ENCODE peak calls at places on chromosomes 2 and 18, in seven cellular contexts. One of them, this sample, is unnamed.

GRCh38 chr2:27889774-27890145 is 427 bp downstream of the RBKS start:
- DNase-seq in tibial artery: no peak
- DNase-seq in thoracic aorta: no peak
- DNase-seq in adrenal gland: peak; percentile 49
- DNase-seq in fibroblast of lung: peak; percentile 40
- DNase-seq in PC-9: no peak
- DNase-seq in heart left ventricle: no peak
- DNase-seq in this sample: no peak

GRCh38 chr2:180240774-180241173 is 233.7 kb upstream of the CWC22 start:
- DNase-seq in tibial artery: no peak
- DNase-seq in thoracic aorta: no peak
- DNase-seq in adrenal gland: no peak
- DNase-seq in fibroblast of lung: peak; percentile 12
- DNase-seq in PC-9: no peak
- DNase-seq in heart left ventricle: no peak
- DNase-seq in this sample: no peak

GRCh38 chr18:51038110-51038509 is 8.1 kb downstream of the SMAD4 start:
- DNase-seq in tibial artery: no peak
- DNase-seq in thoracic aorta: no peak
- DNase-seq in adrenal gland: peak; percentile 29
- DNase-seq in fibroblast of lung: no peak
- DNase-seq in PC-9: no peak
- DNase-seq in heart left ventricle: no peak
- DNase-seq in this sample: no peak

GRCh38 chr2:14960686-14961324 is 328.3 kb downstream of the LRATD1 start:
- DNase-seq in tibial artery: no peak
- DNase-seq in thoracic aorta: no peak
- DNase-seq in adrenal gland: no peak
- DNase-seq in fibroblast of lung: peak; percentile 61
- DNase-seq in PC-9: no peak
- DNase-seq in heart left ventricle: no peak
- DNase-seq in this sample: no peak

GRCh38 chr2:117536139-117536538 is 278.4 kb upstream of the DDX18 start:
- DNase-seq in tibial artery: no peak
- DNase-seq in thoracic aorta: no peak
- DNase-seq in adrenal gland: peak; percentile 14
- DNase-seq in fibroblast of lung: no peak
- DNase-seq in PC-9: no peak
- DNase-seq in heart left ventricle: no peak
- DNase-seq in this sample: peak; percentile 49

GRCh38 chr2:44389895-44390294 is 28.1 kb downstream of the CAMKMT start:
- DNase-seq in tibial artery: no peak
- DNase-seq in thoracic aorta: no peak
- DNase-seq in adrenal gland: no peak
- DNase-seq in fibroblast of lung: no peak
- DNase-seq in PC-9: no peak
- DNase-seq in heart left ventricle: no peak
- DNase-seq in this sample: no peak

GRCh38 chr2:108447947-108448677 is 894 bp upstream of the GCC2 start:
- DNase-seq in tibial artery: no peak
- DNase-seq in thoracic aorta: no peak
- DNase-seq in adrenal gland: no peak
- DNase-seq in fibroblast of lung: no peak
- DNase-seq in PC-9: no peak
- DNase-seq in heart left ventricle: no peak
- DNase-seq in this sample: no peak

GRCh38 chr2:223113161-223113560 is 61.2 kb downstream of the KCNE4 start:
- DNase-seq in tibial artery: no peak
- DNase-seq in thoracic aorta: no peak
- DNase-seq in adrenal gland: no peak
- DNase-seq in fibroblast of lung: no peak
- DNase-seq in PC-9: no peak
- DNase-seq in heart left ventricle: no peak
- DNase-seq in this sample: no peak

GRCh38 chr2:71001592-71002570 is 7.2 kb upstream of the TEX261 start:
- DNase-seq in tibial artery: no peak
- DNase-seq in thoracic aorta: no peak
- DNase-seq in adrenal gland: no peak
- DNase-seq in fibroblast of lung: no peak
- DNase-seq in PC-9: no peak
- DNase-seq in heart left ventricle: no peak
- DNase-seq in this sample: peak; percentile 89

GRCh38 chr2:72457801-72458516 is 310.3 kb upstream of the CYP26B1 start:
- DNase-seq in tibial artery: no peak
- DNase-seq in thoracic aorta: no peak
- DNase-seq in adrenal gland: no peak
- DNase-seq in fibroblast of lung: no peak
- DNase-seq in PC-9: no peak
- DNase-seq in heart left ventricle: no peak
- DNase-seq in this sample: no peak

GRCh38 chr18:49628993-49629795 is 67.3 kb downstream of the LIPG start:
- DNase-seq in tibial artery: no peak
- DNase-seq in thoracic aorta: no peak
- DNase-seq in adrenal gland: peak; percentile 20
- DNase-seq in fibroblast of lung: no peak
- DNase-seq in PC-9: no peak
- DNase-seq in heart left ventricle: peak; percentile 45
- DNase-seq in this sample: no peak

GRCh38 chr18:41828137-41828536 is 126.9 kb upstream of the PIK3C3 start:
- DNase-seq in tibial artery: no peak
- DNase-seq in thoracic aorta: no peak
- DNase-seq in adrenal gland: no peak
- DNase-seq in fibroblast of lung: no peak
- DNase-seq in PC-9: no peak
- DNase-seq in heart left ventricle: no peak
- DNase-seq in this sample: no peak

GRCh38 chr2:130338793-130339345 is 3.8 kb upstream of the IMP4 start:
- DNase-seq in tibial artery: no peak
- DNase-seq in thoracic aorta: no peak
- DNase-seq in adrenal gland: no peak
- DNase-seq in fibroblast of lung: no peak
- DNase-seq in PC-9: no peak
- DNase-seq in heart left ventricle: no peak
- DNase-seq in this sample: no peak

GRCh38 chr2:161839931-161840330 is 215.7 kb downstream of the SLC4A10 start:
- DNase-seq in tibial artery: no peak
- DNase-seq in thoracic aorta: no peak
- DNase-seq in adrenal gland: no peak
- DNase-seq in fibroblast of lung: no peak
- DNase-seq in PC-9: no peak
- DNase-seq in heart left ventricle: no peak
- DNase-seq in this sample: no peak

GRCh38 chr18:64082513-64082912 is 66.4 kb downstream of the LINC00305 start:
- DNase-seq in tibial artery: no peak
- DNase-seq in thoracic aorta: no peak
- DNase-seq in adrenal gland: no peak
- DNase-seq in fibroblast of lung: no peak
- DNase-seq in PC-9: no peak
- DNase-seq in heart left ventricle: no peak
- DNase-seq in this sample: no peak

GRCh38 chr18:68275616-68276015 is 439.3 kb downstream of the TMX3 start:
- DNase-seq in tibial artery: no peak
- DNase-seq in thoracic aorta: no peak
- DNase-seq in adrenal gland: no peak
- DNase-seq in fibroblast of lung: peak; percentile 93
- DNase-seq in PC-9: no peak
- DNase-seq in heart left ventricle: no peak
- DNase-seq in this sample: no peak

GRCh38 chr2:239682518-239682917 is 281.7 kb upstream of the HDAC4 start:
- DNase-seq in tibial artery: no peak
- DNase-seq in thoracic aorta: no peak
- DNase-seq in adrenal gland: no peak
- DNase-seq in fibroblast of lung: no peak
- DNase-seq in PC-9: no peak
- DNase-seq in heart left ventricle: no peak
- DNase-seq in this sample: no peak

DNA sequence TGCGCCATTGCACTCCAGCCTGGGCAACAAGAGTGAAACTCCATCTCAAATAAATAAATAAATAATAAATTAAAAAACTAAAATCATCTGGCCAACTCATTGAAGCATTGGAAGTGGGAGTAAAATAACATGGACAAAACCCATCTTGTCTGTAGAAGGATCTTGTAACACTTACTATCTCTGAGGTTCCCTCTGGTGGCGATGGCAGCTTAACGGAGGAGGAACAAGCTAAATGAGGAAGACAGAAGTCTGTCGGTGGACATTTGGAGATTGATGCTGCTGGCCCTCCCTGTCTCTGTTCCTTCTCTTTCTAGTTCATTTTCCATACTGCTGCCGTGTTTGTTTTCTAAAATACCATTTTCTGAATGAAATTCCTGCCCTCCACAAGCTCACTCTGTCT is 43.4 kb downstream of the ZCCHC2 start:
- DNase-seq in tibial artery: peak; percentile 75
- DNase-seq in thoracic aorta: no peak
- DNase-seq in adrenal gland: peak; percentile 60
- DNase-seq in fibroblast of lung: peak; percentile 12
- DNase-seq in PC-9: no peak
- DNase-seq in heart left ventricle: no peak
- DNase-seq in this sample: peak; percentile 56
- H3K27ac ChIP-seq in tibial artery: no peak overlapping the region
- H3K27ac ChIP-seq in thoracic aorta: no peak overlapping the region
- H3K27ac ChIP-seq in adrenal gland: no peak overlapping the region
- H3K27ac ChIP-seq in fibroblast of lung: no peak overlapping the region
- H3K27ac ChIP-seq in PC-9: no peak overlapping the region
- H3K27ac ChIP-seq in heart left ventricle: no peak overlapping the region
- H3K27ac ChIP-seq in this sample: no peak overlapping the region

GRCh38 chr2:99158599-99158998 is 3.8 kb downstream of the LIPT1 start:
- DNase-seq in tibial artery: no peak
- DNase-seq in thoracic aorta: no peak
- DNase-seq in adrenal gland: no peak
- DNase-seq in fibroblast of lung: no peak
- DNase-seq in PC-9: no peak
- DNase-seq in heart left ventricle: no peak
- DNase-seq in this sample: no peak

GRCh38 chr2:99159594-99159993 is 4.8 kb downstream of the LIPT1 start:
- DNase-seq in tibial artery: no peak
- DNase-seq in thoracic aorta: no peak
- DNase-seq in adrenal gland: no peak
- DNase-seq in fibroblast of lung: no peak
- DNase-seq in PC-9: no peak
- DNase-seq in heart left ventricle: no peak
- DNase-seq in this sample: no peak

GRCh38 chr2:99153921-99154604 is 679 bp downstream of the TSGA10 start:
- DNase-seq in tibial artery: no peak
- DNase-seq in thoracic aorta: no peak
- DNase-seq in adrenal gland: no peak
- DNase-seq in fibroblast of lung: peak; percentile 21
- DNase-seq in PC-9: no peak
- DNase-seq in heart left ventricle: no peak
- DNase-seq in this sample: peak; percentile 3

GRCh38 chr2:99154643-99155536 is at the start of the genes LIPT1 and TSGA10:
- DNase-seq in tibial artery: peak; percentile 90
- DNase-seq in thoracic aorta: peak; percentile 66
- DNase-seq in adrenal gland: peak; percentile 94
- DNase-seq in fibroblast of lung: peak; percentile 91
- DNase-seq in PC-9: peak; percentile 89
- DNase-seq in heart left ventricle: peak; percentile 95
- DNase-seq in this sample: peak; percentile 90

DNA sequence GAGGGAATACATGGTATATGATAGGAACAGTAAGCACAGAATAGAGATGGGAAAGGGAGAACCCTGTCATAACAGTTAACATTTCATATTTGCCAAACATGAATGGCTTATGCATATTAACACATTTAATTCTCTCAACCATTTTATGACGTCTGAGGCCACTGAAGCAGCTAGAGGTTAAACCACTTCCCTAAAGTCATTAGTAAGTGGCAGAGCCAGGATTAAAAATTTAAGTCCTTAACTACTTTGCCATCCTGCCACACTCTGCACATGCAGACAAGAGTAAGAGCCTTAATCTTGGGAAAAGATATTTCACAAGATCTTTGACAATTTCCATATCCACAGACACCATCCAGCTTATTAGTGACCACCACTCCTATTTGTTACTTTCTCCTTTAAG is 2.1 kb downstream of the LIPT1 start:
- DNase-seq in tibial artery: no peak
- DNase-seq in thoracic aorta: no peak
- DNase-seq in adrenal gland: no peak
- DNase-seq in fibroblast of lung: no peak
- DNase-seq in PC-9: no peak
- DNase-seq in heart left ventricle: no peak
- DNase-seq in this sample: no peak
- H3K4me3 ChIP-seq in tibial artery: no peak overlapping the region
- H3K4me3 ChIP-seq in thoracic aorta: no peak overlapping the region
- H3K4me3 ChIP-seq in adrenal gland: no peak overlapping the region
- H3K4me3 ChIP-seq in fibroblast of lung: no peak overlapping the region
- H3K4me3 ChIP-seq in PC-9: no peak overlapping the region
- H3K4me3 ChIP-seq in heart left ventricle: no peak overlapping the region
- H3K4me3 ChIP-seq in this sample: no peak overlapping the region

GRCh38 chr2:46197672-46198071 is 99.5 kb upstream of the EPAS1 start:
- DNase-seq in tibial artery: no peak
- DNase-seq in thoracic aorta: no peak
- DNase-seq in adrenal gland: no peak
- DNase-seq in fibroblast of lung: no peak
- DNase-seq in PC-9: no peak
- DNase-seq in heart left ventricle: no peak
- DNase-seq in this sample: no peak

GRCh38 chr2:46198164-46198883 is 98.9 kb upstream of the EPAS1 start:
- DNase-seq in tibial artery: no peak
- DNase-seq in thoracic aorta: no peak
- DNase-seq in adrenal gland: no peak
- DNase-seq in fibroblast of lung: peak; percentile 4
- DNase-seq in PC-9: no peak
- DNase-seq in heart left ventricle: no peak
- DNase-seq in this sample: no peak

GRCh38 chr2:46196871-46197462 is 100.2 kb upstream of the EPAS1 start:
- DNase-seq in tibial artery: no peak
- DNase-seq in thoracic aorta: no peak
- DNase-seq in adrenal gland: no peak
- DNase-seq in fibroblast of lung: no peak
- DNase-seq in PC-9: no peak
- DNase-seq in heart left ventricle: no peak
- DNase-seq in this sample: no peak

GRCh38 chr2:46200100-46200690 is 97.0 kb upstream of the EPAS1 start:
- DNase-seq in tibial artery: no peak
- DNase-seq in thoracic aorta: no peak
- DNase-seq in adrenal gland: no peak
- DNase-seq in fibroblast of lung: peak; percentile 10
- DNase-seq in PC-9: no peak
- DNase-seq in heart left ventricle: no peak
- DNase-seq in this sample: no peak

DNA sequence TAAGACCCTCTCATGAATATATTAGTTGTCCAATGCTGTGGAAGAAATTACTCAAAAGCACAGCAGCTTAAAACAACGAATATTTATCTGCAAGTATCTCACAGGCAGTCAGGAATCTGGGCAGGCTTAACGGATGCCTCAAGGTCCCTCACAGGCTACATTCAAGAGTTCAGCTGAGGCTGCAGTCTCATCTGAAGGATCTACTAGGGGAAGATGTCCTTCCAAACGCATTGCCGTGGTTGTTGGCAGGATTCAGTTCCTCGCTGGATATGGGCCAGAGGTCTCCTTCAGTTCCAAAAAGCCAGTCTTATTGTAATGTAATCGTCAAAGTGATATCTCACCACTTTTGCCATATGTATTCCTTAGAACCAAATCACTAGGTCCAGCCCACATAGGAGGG is 98.3 kb upstream of the EPAS1 start:
- DNase-seq in tibial artery: no peak
- DNase-seq in thoracic aorta: no peak
- DNase-seq in adrenal gland: peak; percentile 35
- DNase-seq in fibroblast of lung: no peak
- DNase-seq in PC-9: no peak
- DNase-seq in heart left ventricle: no peak
- DNase-seq in this sample: no peak
- H3K27ac ChIP-seq in tibial artery: no peak overlapping the region
- H3K27ac ChIP-seq in thoracic aorta: no peak overlapping the region
- H3K27ac ChIP-seq in adrenal gland: no peak overlapping the region
- H3K27ac ChIP-seq in fibroblast of lung: no peak overlapping the region
- H3K27ac ChIP-seq in PC-9: no peak overlapping the region
- H3K27ac ChIP-seq in heart left ventricle: no peak overlapping the region
- H3K27ac ChIP-seq in this sample: no peak overlapping the region

GRCh38 chr18:35477974-35478373 is 19.8 kb downstream of the INO80C start:
- DNase-seq in tibial artery: no peak
- DNase-seq in thoracic aorta: no peak
- DNase-seq in adrenal gland: no peak
- DNase-seq in fibroblast of lung: no peak
- DNase-seq in PC-9: no peak
- DNase-seq in heart left ventricle: no peak
- DNase-seq in this sample: no peak
- H3K4me3 ChIP-seq in tibial artery: no peak overlapping the region
- H3K4me3 ChIP-seq in thoracic aorta: no peak overlapping the region
- H3K4me3 ChIP-seq in adrenal gland: no peak overlapping the region
- H3K4me3 ChIP-seq in fibroblast of lung: no peak overlapping the region
- H3K4me3 ChIP-seq in PC-9: peak overlapping the region; percentile 49
- H3K4me3 ChIP-seq in heart left ventricle: no peak overlapping the region
- H3K4me3 ChIP-seq in this sample: no peak overlapping the region

This sample was measured in neural progenitor cell.